ENCODE peak calls at places on chromosomes 1 and 21, in six cellular contexts. J, Z, P, M, L and K are unnamed samples.

GRCh38 chr1:106675558-106675957 is 380.9 kb upstream of the PRMT6 start:
- DNase-seq in P (no peak), L (no peak), M (no peak), J (no peak), Z (no peak), K (no peak)

GRCh38 chr1:86378813-86379212 is 17.3 kb downstream of the ODF2L start:
- DNase-seq in Z (no peak), M (no peak), L (no peak), J (no peak), P (no peak), K (no peak)

GRCh38 chr1:27595597-27595996 is 8.3 kb downstream of the AHDC1 start:
- DNase-seq in P (no peak), M (no peak), L (no peak), Z (no peak), J (no peak), K (no peak)

GRCh38 chr1:37932759-37933158 is 14.1 kb downstream of the INPP5B start:
- DNase-seq in M (no peak), P (peak; percentile 28), L (no peak), Z (peak; percentile 89), J (no peak), K (no peak)

GRCh38 chr1:86955678-86956077 is 41.2 kb downstream of the HS2ST1 start:
- DNase-seq in L (no peak), J (no peak), M (no peak), P (no peak), Z (no peak), K (no peak)

GRCh38 chr1:143694085-143694484 is 277.7 kb downstream of the FAM72C start:
- DNase-seq in M (no peak), J (no peak), Z (no peak), P (no peak), L (no peak), K (no peak)

GRCh38 chr1:108050911-108051624 is 86.1 kb upstream of the VAV3 start:
- DNase-seq in J (no peak), L (no peak), P (no peak), Z (no peak), M (no peak), K (no peak)

GRCh38 chr21:35041122-35041521 is 8.0 kb downstream of the RUNX1 start:
- DNase-seq in L (no peak), P (no peak), M (no peak), Z (no peak), J (no peak), K (no peak)

GRCh38 chr1:201624741-201625646 is 86.1 kb downstream of the NAV1 start:
- DNase-seq in J (no peak), M (no peak), P (no peak), L (no peak), Z (peak; percentile 98), K (no peak)

GRCh38 chr1:27864264-27864895 is 8.0 kb upstream of the THEMIS2 start:
- DNase-seq in Z (no peak), M (no peak), P (no peak), L (peak; percentile 58), J (no peak), K (no peak)

GRCh38 chr1:192477630-192478029 is 97.9 kb upstream of the RGS1 start:
- DNase-seq in M (no peak), J (peak; percentile 31), Z (peak; percentile 63), P (peak; percentile 40), L (peak; percentile 17), K (no peak)

GRCh38 chr1:9628541-9629444 is 22.7 kb upstream of the PIK3CD start:
- DNase-seq in Z (no peak), P (no peak), M (no peak), L (peak; percentile 72), J (no peak), K (peak; percentile 45)

GRCh38 chr21:29504751-29505321 is 206.1 kb downstream of the BACH1 start:
- DNase-seq in Z (peak; percentile 72), M (no peak), L (no peak), J (no peak), P (no peak), K (no peak)

GRCh38 chr1:75719810-75720209 is 4.7 kb upstream of the ACADM start:
- DNase-seq in Z (no peak), L (no peak), J (no peak), P (no peak), M (no peak), K (no peak)

GRCh38 chr1:171210355-171210754 is 25.3 kb downstream of the FMO2 start:
- DNase-seq in M (no peak), L (no peak), P (no peak), J (no peak), Z (no peak), K (no peak)

GRCh38 chr1:59272507-59272906 is 24.4 kb upstream of the FGGY start:
- DNase-seq in M (no peak), L (peak; percentile 64), J (no peak), Z (peak; percentile 75), P (no peak), K (no peak)

GRCh38 chr1:201930137-201930536 is 16.2 kb downstream of the LMOD1 start:
- DNase-seq in M (no peak), L (no peak), J (no peak), P (no peak), Z (peak; percentile 29), K (no peak)

GRCh38 chr1:6310116-6310848 is 49.4 kb upstream of the GPR153 start:
- DNase-seq in L (no peak), Z (no peak), P (no peak), J (no peak), M (no peak), K (no peak)

GRCh38 chr1:203177471-203178039 is 1.9 kb upstream of the MYBPH start:
- DNase-seq in M (peak; percentile 8), L (no peak), Z (peak; percentile 44), P (peak; percentile 43), J (no peak), K (no peak)

GRCh38 chr1:212683357-212683722 is 16.3 kb downstream of the BATF3 start:
- DNase-seq in P (no peak), J (no peak), Z (no peak), L (peak; percentile 81), M (no peak), K (no peak)

GRCh38 chr1:26723013-26723991 is 27.5 kb downstream of the ARID1A start:
- DNase-seq in J (peak; percentile 86), Z (peak; percentile 99), L (no peak), P (no peak), M (peak; percentile 21), K (peak; percentile 79)

GRCh38 chr21:18164933-18165332 is 79.7 kb upstream of the CHODL start:
- DNase-seq in M (no peak), L (no peak), J (no peak), P (no peak), Z (no peak), K (no peak)

GRCh38 chr1:27179373-27179772 is 24.4 kb upstream of the SLC9A1 start:
- DNase-seq in Z (no peak), M (no peak), L (no peak), P (no peak), J (no peak), K (no peak)

GRCh38 chr1:113917400-113918082 is 11.6 kb upstream of the HIPK1 start:
- DNase-seq in Z (peak; percentile 75), P (no peak), L (no peak), J (no peak), M (no peak), K (no peak)

GRCh38 chr1:113913887-113914664 is 8.9 kb downstream of the DCLRE1B start:
- DNase-seq in L (no peak), M (no peak), Z (no peak), J (no peak), P (no peak), K (no peak)

GRCh38 chr1:113913312-113913668 is 8.2 kb downstream of the DCLRE1B start:
- DNase-seq in M (no peak), J (no peak), P (no peak), L (no peak), Z (no peak), K (no peak)

GRCh38 chr1:113916974-113917373 is 11.8 kb downstream of the DCLRE1B start:
- DNase-seq in L (no peak), J (no peak), Z (no peak), P (no peak), M (no peak), K (no peak)

DNA sequence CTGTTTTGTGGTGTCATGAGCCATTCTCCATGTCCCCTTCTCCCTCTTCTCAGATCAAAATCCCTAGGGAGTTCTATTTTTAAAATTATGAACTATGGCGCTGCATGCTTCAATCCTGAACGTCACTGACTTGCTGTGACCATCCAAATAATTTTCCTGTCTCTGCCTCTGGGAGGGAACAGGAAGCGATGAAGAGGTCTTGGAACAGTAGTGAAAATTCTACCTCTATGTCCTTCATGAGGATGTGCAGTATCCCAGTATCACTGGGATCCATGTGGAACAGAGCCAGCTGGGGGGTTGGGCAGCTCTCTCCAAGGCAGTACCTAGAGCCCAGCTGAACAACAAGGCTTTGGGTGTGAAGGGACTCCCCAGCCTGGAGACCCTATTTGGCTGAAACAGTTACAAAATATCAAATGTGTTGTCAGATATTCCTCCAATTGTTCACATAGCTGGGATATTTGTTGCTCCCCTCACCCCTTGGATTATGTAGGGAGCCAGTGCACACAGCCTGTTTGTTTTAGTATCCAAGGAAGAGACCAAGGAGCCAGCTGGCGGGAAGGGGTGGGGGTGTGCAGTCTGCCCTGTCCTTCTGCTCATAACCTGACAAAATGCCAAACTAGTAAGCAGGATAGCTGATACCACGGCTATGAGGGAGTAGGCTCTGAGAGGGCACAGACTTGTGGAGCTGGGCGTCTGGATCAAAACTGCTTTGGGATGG is 7.6 kb downstream of the DCLRE1B start:
- DNase-seq in J (no peak), M (no peak), P (no peak), L (no peak), Z (peak; percentile 88), K (no peak)
- TF ChIP-seq RAD21 in J (no peak), M (no peak), P (no peak), L (no peak), Z (no peak), K (no peak)

GRCh38 chr1:224733021-224733911 is 117.1 kb downstream of the CNIH3 start:
- DNase-seq in L (peak; percentile 89), M (no peak), P (no peak), J (peak; percentile 73), Z (peak; percentile 25), K (no peak)
- TF ChIP-seq CTCF in L (peak; percentile 8), M (no peak), P (no peak), J (no peak), Z (no peak), K (no peak)

GRCh38 chr1:101728029-101728428 is 268.7 kb downstream of the OLFM3 start:
- DNase-seq in P (no peak), M (no peak), Z (no peak), J (no peak), L (no peak), K (no peak)

GRCh38 chr1:101733340-101733739 is 263.4 kb downstream of the OLFM3 start:
- DNase-seq in P (no peak), J (no peak), L (no peak), Z (no peak), M (no peak), K (no peak)

GRCh38 chr1:101732221-101732620 is 264.5 kb downstream of the OLFM3 start:
- DNase-seq in M (no peak), P (no peak), L (no peak), J (no peak), Z (no peak), K (no peak)
- TF ChIP-seq RAD21 in M (no peak), P (no peak), L (no peak), J (no peak), Z (no peak), K (no peak)

GRCh38 chr1:229786974-229787610 is 161.0 kb downstream of the URB2 start:
- DNase-seq in Z (no peak), L (no peak), M (no peak), P (no peak), J (no peak), K (no peak)

GRCh38 chr1:229782469-229782868 is 156.4 kb downstream of the URB2 start:
- DNase-seq in M (no peak), L (no peak), Z (no peak), J (no peak), P (no peak), K (no peak)

GRCh38 chr1:229784834-229785233 is 158.8 kb downstream of the URB2 start:
- DNase-seq in M (no peak), J (no peak), L (no peak), Z (no peak), P (no peak), K (no peak)

GRCh38 chr1:229781453-229781852 is 155.4 kb downstream of the URB2 start:
- DNase-seq in Z (no peak), J (no peak), M (peak; percentile 7), L (no peak), P (no peak), K (no peak)
- TF ChIP-seq CTCF in Z (no peak), J (no peak), M (peak; percentile 35), L (no peak), P (no peak), K (no peak)